ENCODE peak calls at places on chromosomes 13 and 19, in seven cellular contexts. T is IMR-90; S is Karpas-422; R is cardiac fibroblast; V is CD4-positive, CD25-positive, alpha-beta regulatory T cell; Q is cardiac muscle cell; U is stomach. J is an unnamed sample.

GRCh38 chr13:110436786-110437370 is 124.6 kb downstream of the RAB20 start:
- DNase-seq in S (no peak), U (no peak), V (no peak), Q (no peak), T (no peak), R (no peak), J (no peak)

GRCh38 chr13:39362652-39363390 is 240.2 kb downstream of the LHFPL6 start:
- DNase-seq in U (no peak), Q (no peak), T (peak; percentile 42), R (no peak), S (no peak), V (no peak), J (no peak)

GRCh38 chr13:33872005-33872351 is 54.0 kb downstream of the RFC3 start:
- DNase-seq in U (no peak), Q (no peak), R (peak; percentile 48), V (no peak), S (no peak), T (no peak), J (no peak)

GRCh38 chr19:56765107-56765506 is 75.4 kb downstream of the PEG3 start:
- DNase-seq in R (peak; percentile 16), T (no peak), V (no peak), U (peak; percentile 30), Q (no peak), S (no peak), J (no peak)

GRCh38 chr19:49856574-49857021 is 5.6 kb downstream of the PTOV1 start:
- DNase-seq in Q (no peak), S (peak; percentile 66), V (no peak), U (no peak), T (no peak), R (no peak), J (no peak)

GRCh38 chr13:21911916-21912315 is 241.0 kb downstream of the FGF9 start:
- DNase-seq in R (no peak), S (no peak), Q (no peak), V (no peak), T (no peak), U (no peak), J (peak; percentile 57)

GRCh38 chr13:105410602-105411001 is 1124.9 kb downstream of the EFNB2 start:
- DNase-seq in R (peak; percentile 48), Q (peak; percentile 46), S (peak; percentile 56), U (peak; percentile 67), T (peak; percentile 12), V (no peak), J (peak; percentile 62)

GRCh38 chr13:92941167-92941566 is 285.4 kb upstream of the GPC6 start:
- DNase-seq in T (no peak), R (peak; percentile 6), V (no peak), S (no peak), U (no peak), Q (no peak), J (no peak)

GRCh38 chr13:83503424-83503823 is 378.9 kb downstream of the SLITRK1 start:
- DNase-seq in R (peak; percentile 12), Q (no peak), U (no peak), S (no peak), T (peak; percentile 7), V (no peak), J (no peak)

GRCh38 chr13:20714563-20715339 is 11.3 kb downstream of the IL17D start:
- DNase-seq in V (no peak), U (no peak), T (peak; percentile 49), Q (no peak), S (no peak), R (peak; percentile 96), J (no peak)

GRCh38 chr13:105047676-105048295 is 1487.7 kb downstream of the EFNB2 start:
- DNase-seq in U (no peak), Q (no peak), T (no peak), S (no peak), V (no peak), R (peak; percentile 6), J (no peak)

GRCh38 chr19:19628499-19629134 is 597 bp upstream of the LPAR2 start:
- DNase-seq in R (peak; percentile 64), S (peak; percentile 74), U (peak; percentile 85), Q (peak; percentile 86), T (peak; percentile 48), V (no peak), J (no peak)

GRCh38 chr19:9531933-9532332 is 6.5 kb downstream of the ZNF426 start:
- DNase-seq in T (peak; percentile 45), Q (no peak), V (no peak), U (no peak), S (no peak), R (no peak), J (no peak)

GRCh38 chr13:77535448-77535847 is at the start of gene SCEL:
- DNase-seq in Q (no peak), U (no peak), V (no peak), R (no peak), S (no peak), T (no peak), J (no peak)

GRCh38 chr13:44271031-44271433 is 102.6 kb upstream of the SERP2 start:
- DNase-seq in U (no peak), T (peak; percentile 85), R (peak; percentile 23), Q (no peak), S (no peak), V (no peak), J (peak; percentile 44)

GRCh38 chr19:13838071-13838942 is 38.6 kb upstream of the NANOS3 start:
- DNase-seq in T (no peak), U (no peak), Q (no peak), V (no peak), S (peak; percentile 38), R (peak; percentile 36), J (no peak)
- H3K4me3 ChIP-seq in T (peak overlapping the region; percentile 95), U (peak overlapping the region; percentile 95), Q (no peak overlapping the region), V (peak overlapping the region; percentile 59), S (no peak overlapping the region), R (peak overlapping the region; percentile 88), J (peak overlapping the region; percentile 92)

GRCh38 chr19:16022681-16023557 is 53.4 kb upstream of the TPM4 start:
- DNase-seq in R (no peak), S (no peak), V (no peak), U (no peak), Q (no peak), T (no peak), J (no peak)
- H3K4me3 ChIP-seq in R (no peak overlapping the region), S (no peak overlapping the region), V (no peak overlapping the region), U (no peak overlapping the region), Q (no peak overlapping the region), T (no peak overlapping the region), J (no peak overlapping the region)

DNA sequence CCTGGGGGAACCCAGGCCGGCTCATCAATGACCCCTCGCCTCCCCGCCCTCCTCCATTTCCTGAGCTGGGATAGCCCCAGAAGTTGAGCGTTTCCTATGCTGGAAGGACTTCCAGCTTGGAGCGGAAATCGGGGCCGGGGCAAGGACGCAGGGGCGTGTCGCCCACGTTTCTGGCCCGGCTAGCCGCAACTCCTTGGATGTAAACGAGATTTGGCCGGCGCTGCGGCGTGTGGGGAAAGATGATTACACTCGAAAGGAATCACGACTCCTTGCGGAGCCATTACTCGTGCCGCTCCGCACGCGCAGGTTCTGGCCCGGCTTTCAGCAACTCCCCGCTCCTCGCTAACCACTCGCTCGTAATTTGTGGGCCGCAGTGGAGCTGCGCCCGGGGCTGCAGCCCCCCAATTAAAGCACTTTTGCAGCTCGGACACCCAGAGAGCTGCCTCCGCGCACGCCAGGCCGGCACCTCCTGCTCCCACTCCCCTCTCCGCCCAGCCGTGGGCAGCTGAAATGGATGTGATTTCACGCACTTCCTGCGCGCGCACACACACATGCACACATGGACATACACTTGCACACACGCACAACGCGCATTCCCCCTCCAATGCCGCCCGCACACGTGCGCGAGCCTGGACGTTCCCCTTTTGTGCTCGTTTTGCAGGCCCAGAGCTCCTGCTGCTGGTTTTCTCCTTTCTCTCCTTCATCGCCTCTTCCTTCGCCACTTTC is 15.7 kb downstream of the ZIC5 start:
- DNase-seq in U (no peak), T (peak; percentile 17), S (no peak), Q (peak; percentile 24), V (no peak), R (peak; percentile 25), J (no peak)
- H3K4me3 ChIP-seq in U (peak overlapping the region; percentile 20), T (no peak overlapping the region), S (no peak overlapping the region), Q (peak overlapping the region; percentile 20), V (no peak overlapping the region), R (peak overlapping the region; percentile 5), J (no peak overlapping the region)

DNA sequence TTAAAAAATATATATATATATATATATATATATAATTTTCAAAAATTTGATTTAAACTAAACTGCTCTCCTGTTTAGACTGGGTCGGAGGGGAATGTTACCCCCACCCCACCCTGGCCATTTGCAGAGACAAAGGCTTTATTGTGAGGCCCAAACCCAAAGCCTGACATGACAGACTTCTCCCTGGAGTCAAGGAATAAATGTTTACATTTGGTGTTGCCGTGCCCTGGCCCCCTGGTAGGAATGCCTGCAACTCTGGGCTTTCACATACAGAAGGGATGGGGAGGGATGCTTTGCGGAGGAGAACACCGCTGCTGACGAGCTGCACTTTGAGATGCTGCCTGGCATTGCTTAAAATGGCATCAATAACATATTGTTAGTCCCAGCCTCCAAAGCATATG is 30.6 kb downstream of the ZNF536 start:
- DNase-seq in U (no peak), R (no peak), V (no peak), T (no peak), Q (no peak), S (no peak), J (no peak)
- H3K4me3 ChIP-seq in U (no peak overlapping the region), R (no peak overlapping the region), V (no peak overlapping the region), T (no peak overlapping the region), Q (no peak overlapping the region), S (no peak overlapping the region), J (no peak overlapping the region)

GRCh38 chr13:85243831-85244230 is 555.4 kb downstream of the SLITRK6 start:
- DNase-seq in R (peak; percentile 59), S (no peak), T (no peak), U (no peak), Q (no peak), V (no peak), J (no peak)
- H3K4me3 ChIP-seq in R (no peak overlapping the region), S (no peak overlapping the region), T (no peak overlapping the region), U (no peak overlapping the region), Q (no peak overlapping the region), V (no peak overlapping the region), J (no peak overlapping the region)

DNA sequence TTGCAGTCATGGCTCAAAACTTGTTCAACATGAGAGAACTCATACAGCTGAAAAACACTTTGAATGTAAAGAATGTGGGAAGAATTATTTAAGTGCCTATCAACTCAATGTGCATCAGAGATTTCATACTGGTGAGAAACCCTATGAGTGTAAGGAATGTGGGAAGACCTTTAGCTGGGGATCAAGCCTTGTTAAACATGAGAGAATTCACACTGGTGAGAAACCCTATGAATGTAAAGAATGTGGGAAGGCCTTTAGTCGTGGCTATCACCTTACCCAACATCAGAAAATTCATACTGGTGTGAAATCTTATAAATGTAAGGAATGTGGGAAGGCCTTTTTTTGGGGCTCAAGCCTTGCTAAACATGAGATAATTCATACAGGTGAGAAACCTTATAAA is 20.1 kb downstream of the ZNF283 start:
- DNase-seq in V (no peak), R (no peak), Q (no peak), S (no peak), T (no peak), U (no peak), J (no peak)
- H3K4me3 ChIP-seq in V (no peak overlapping the region), R (no peak overlapping the region), Q (no peak overlapping the region), S (no peak overlapping the region), T (no peak overlapping the region), U (no peak overlapping the region), J (no peak overlapping the region)